ENCODE peak calls at places on chromosome 12, in five cellular contexts. One of them, this sample, is unnamed. For H3K4me1, the result is how much of the 10 kb centered on the place peaks cover.

GRCh38 chr12:104667139-104667538 is 210.4 kb downstream of the CHST11 start:
- DNase-seq in A549: no peak
- DNase-seq in heart left ventricle: no peak
- DNase-seq in mesendoderm: no peak
- DNase-seq in cardiac muscle cell: peak
- DNase-seq in this sample: no peak

GRCh38 chr12:40331886-40332285 is 107.1 kb downstream of the LRRK2 start:
- DNase-seq in cardiac muscle cell: no peak
- DNase-seq in heart left ventricle: no peak
- DNase-seq in A549: no peak
- DNase-seq in mesendoderm: no peak
- DNase-seq in this sample: no peak

GRCh38 chr12:2593045-2593444 is 201.7 kb upstream of the FKBP4 start:
- DNase-seq in cardiac muscle cell: no peak
- DNase-seq in A549: no peak
- DNase-seq in mesendoderm: no peak
- DNase-seq in heart left ventricle: no peak
- DNase-seq in this sample: no peak

GRCh38 chr12:1808798-1809480 is 11.4 kb upstream of the LRTM2 start:
- DNase-seq in heart left ventricle: no peak
- DNase-seq in cardiac muscle cell: no peak
- DNase-seq in A549: no peak
- DNase-seq in mesendoderm: no peak
- DNase-seq in this sample: no peak

GRCh38 chr12:80325167-80325959 is 118.7 kb upstream of the PTPRQ start:
- DNase-seq in heart left ventricle: no peak
- DNase-seq in cardiac muscle cell: peak
- DNase-seq in A549: no peak
- DNase-seq in mesendoderm: peak
- DNase-seq in this sample: no peak

GRCh38 chr12:106229036-106229591 is 18.7 kb downstream of the CKAP4 start:
- DNase-seq in heart left ventricle: no peak
- DNase-seq in mesendoderm: no peak
- DNase-seq in A549: no peak
- DNase-seq in cardiac muscle cell: no peak
- DNase-seq in this sample: no peak

GRCh38 chr12:82057770-82058169 is 298.6 kb upstream of the PPFIA2 start:
- DNase-seq in cardiac muscle cell: no peak
- DNase-seq in mesendoderm: peak
- DNase-seq in heart left ventricle: no peak
- DNase-seq in A549: no peak
- DNase-seq in this sample: no peak

GRCh38 chr12:67705394-67706370 is 57.1 kb downstream of the DYRK2 start:
- DNase-seq in cardiac muscle cell: peak
- DNase-seq in mesendoderm: no peak
- DNase-seq in A549: no peak
- DNase-seq in heart left ventricle: peak
- DNase-seq in this sample: peak

GRCh38 chr12:12717586-12718381 is 616 bp downstream of the CDKN1B start:
- DNase-seq in heart left ventricle: peak
- DNase-seq in A549: no peak
- DNase-seq in mesendoderm: peak
- DNase-seq in cardiac muscle cell: peak
- DNase-seq in this sample: no peak

GRCh38 chr12:51887476-51888315 is at the start of gene ANKRD33:
- DNase-seq in A549: no peak
- DNase-seq in cardiac muscle cell: peak
- DNase-seq in heart left ventricle: no peak
- DNase-seq in mesendoderm: peak
- DNase-seq in this sample: no peak

GRCh38 chr12:15788266-15789214 is 648 bp downstream of the EPS8 start:
- DNase-seq in cardiac muscle cell: peak
- DNase-seq in mesendoderm: peak
- DNase-seq in A549: peak
- DNase-seq in heart left ventricle: peak
- DNase-seq in this sample: no peak

GRCh38 chr12:92208613-92209121 is 63.0 kb upstream of the BTG1 start:
- DNase-seq in heart left ventricle: peak
- DNase-seq in A549: peak
- DNase-seq in cardiac muscle cell: peak
- DNase-seq in mesendoderm: peak
- DNase-seq in this sample: peak

GRCh38 chr12:127162902-127163301 is 1104.1 kb upstream of the TMEM132C start:
- DNase-seq in cardiac muscle cell: peak
- DNase-seq in mesendoderm: no peak
- DNase-seq in A549: no peak
- DNase-seq in heart left ventricle: no peak
- DNase-seq in this sample: peak

GRCh38 chr12:7019043-7019569 is 830 bp upstream of the LPCAT3 start:
- DNase-seq in cardiac muscle cell: no peak
- DNase-seq in heart left ventricle: no peak
- DNase-seq in A549: no peak
- DNase-seq in mesendoderm: peak
- DNase-seq in this sample: no peak

GRCh38 chr12:98821849-98822248 is 176.8 kb downstream of the APAF1 start:
- DNase-seq in heart left ventricle: no peak
- DNase-seq in mesendoderm: no peak
- DNase-seq in A549: no peak
- DNase-seq in cardiac muscle cell: no peak
- DNase-seq in this sample: no peak

GRCh38 chr12:64826234-64826633 is 1.8 kb downstream of the TBC1D30 start:
- DNase-seq in A549: no peak
- DNase-seq in heart left ventricle: peak
- DNase-seq in cardiac muscle cell: peak
- DNase-seq in mesendoderm: peak
- DNase-seq in this sample: no peak

GRCh38 chr12:64824500-64825142 is at the start of gene TBC1D30:
- DNase-seq in mesendoderm: peak
- DNase-seq in A549: no peak
- DNase-seq in cardiac muscle cell: peak
- DNase-seq in heart left ventricle: peak
- DNase-seq in this sample: no peak

GRCh38 chr12:64825143-64826011 is 930 bp downstream of the TBC1D30 start:
- DNase-seq in A549: no peak
- DNase-seq in mesendoderm: peak
- DNase-seq in heart left ventricle: no peak
- DNase-seq in cardiac muscle cell: no peak
- DNase-seq in this sample: no peak

GRCh38 chr12:64821116-64821630 is 3.3 kb upstream of the TBC1D30 start:
- DNase-seq in A549: no peak
- DNase-seq in mesendoderm: no peak
- DNase-seq in heart left ventricle: no peak
- DNase-seq in cardiac muscle cell: no peak
- DNase-seq in this sample: no peak

GRCh38 chr12:64824130-64824499 is 332 bp upstream of the TBC1D30 start:
- DNase-seq in A549: no peak
- DNase-seq in mesendoderm: no peak
- DNase-seq in heart left ventricle: no peak
- DNase-seq in cardiac muscle cell: peak
- DNase-seq in this sample: no peak
- H3K4me1 ChIP-seq in A549: under half
- H3K4me1 ChIP-seq in mesendoderm: under half
- H3K4me1 ChIP-seq in heart left ventricle: under half
- H3K4me1 ChIP-seq in cardiac muscle cell: under half
- H3K4me1 ChIP-seq in this sample: under half

GRCh38 chr12:27685274-27685673 is 11.0 kb upstream of the REP15 start:
- DNase-seq in A549: no peak
- DNase-seq in mesendoderm: no peak
- DNase-seq in cardiac muscle cell: no peak
- DNase-seq in heart left ventricle: no peak
- DNase-seq in this sample: no peak
- H3K4me1 ChIP-seq in A549: under half
- H3K4me1 ChIP-seq in mesendoderm: under half
- H3K4me1 ChIP-seq in cardiac muscle cell: under half
- H3K4me1 ChIP-seq in heart left ventricle: under half
- H3K4me1 ChIP-seq in this sample: under half

DNA sequence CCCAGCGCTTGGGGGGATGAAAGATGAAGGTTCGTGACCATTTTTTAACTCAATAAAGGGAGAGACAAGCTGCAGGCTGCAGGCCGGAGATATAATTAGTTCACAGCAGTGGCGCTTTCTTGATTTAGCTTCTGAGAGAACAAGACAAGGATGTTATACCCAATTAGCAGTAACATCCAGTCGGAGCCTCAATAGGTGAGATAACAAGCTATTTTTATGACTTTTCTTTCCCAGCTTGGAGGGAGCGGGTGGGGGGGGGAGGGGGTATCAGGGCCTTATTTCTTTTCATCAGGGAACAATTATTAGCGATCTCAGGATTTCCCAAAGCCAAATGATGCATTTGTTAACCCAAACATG is 9.1 kb downstream of the FAM222A start:
- DNase-seq in mesendoderm: no peak
- DNase-seq in heart left ventricle: no peak
- DNase-seq in A549: no peak
- DNase-seq in cardiac muscle cell: no peak
- DNase-seq in this sample: no peak
- H3K4me1 ChIP-seq in mesendoderm: under half
- H3K4me1 ChIP-seq in heart left ventricle: under half
- H3K4me1 ChIP-seq in A549: under half
- H3K4me1 ChIP-seq in cardiac muscle cell: half or more
- H3K4me1 ChIP-seq in this sample: under half

GRCh38 chr12:101826766-101827368 is 3.9 kb downstream of the GNPTAB start:
- DNase-seq in cardiac muscle cell: no peak
- DNase-seq in heart left ventricle: no peak
- DNase-seq in A549: no peak
- DNase-seq in mesendoderm: no peak
- DNase-seq in this sample: no peak
- H3K4me1 ChIP-seq in cardiac muscle cell: under half
- H3K4me1 ChIP-seq in heart left ventricle: under half
- H3K4me1 ChIP-seq in A549: under half
- H3K4me1 ChIP-seq in mesendoderm: under half
- H3K4me1 ChIP-seq in this sample: under half

GRCh38 chr12:116262741-116263140 is 14.8 kb downstream of the MED13L start:
- DNase-seq in A549: no peak
- DNase-seq in cardiac muscle cell: no peak
- DNase-seq in heart left ventricle: no peak
- DNase-seq in mesendoderm: no peak
- DNase-seq in this sample: no peak
- H3K4me1 ChIP-seq in A549: half or more
- H3K4me1 ChIP-seq in cardiac muscle cell: under half
- H3K4me1 ChIP-seq in heart left ventricle: under half
- H3K4me1 ChIP-seq in mesendoderm: under half
- H3K4me1 ChIP-seq in this sample: half or more

GRCh38 chr12:664779-665092 is 1.5 kb upstream of the NINJ2 start:
- DNase-seq in mesendoderm: no peak
- DNase-seq in A549: no peak
- DNase-seq in cardiac muscle cell: no peak
- DNase-seq in heart left ventricle: no peak
- DNase-seq in this sample: no peak

GRCh38 chr12:664075-664778 is 982 bp upstream of the NINJ2 start:
- DNase-seq in cardiac muscle cell: no peak
- DNase-seq in mesendoderm: no peak
- DNase-seq in A549: no peak
- DNase-seq in heart left ventricle: no peak
- DNase-seq in this sample: no peak

GRCh38 chr12:662541-663292 is 528 bp downstream of the NINJ2 start:
- DNase-seq in A549: no peak
- DNase-seq in mesendoderm: no peak
- DNase-seq in cardiac muscle cell: peak
- DNase-seq in heart left ventricle: no peak
- DNase-seq in this sample: no peak

GRCh38 chr12:661720-662486 is 1.3 kb downstream of the NINJ2 start:
- DNase-seq in mesendoderm: no peak
- DNase-seq in heart left ventricle: no peak
- DNase-seq in cardiac muscle cell: no peak
- DNase-seq in A549: no peak
- DNase-seq in this sample: no peak

GRCh38 chr12:663293-663871 is at the start of gene NINJ2:
- DNase-seq in mesendoderm: no peak
- DNase-seq in cardiac muscle cell: peak
- DNase-seq in A549: no peak
- DNase-seq in heart left ventricle: no peak
- DNase-seq in this sample: no peak
- H3K4me1 ChIP-seq in mesendoderm: under half
- H3K4me1 ChIP-seq in cardiac muscle cell: under half
- H3K4me1 ChIP-seq in A549: under half
- H3K4me1 ChIP-seq in heart left ventricle: under half
- H3K4me1 ChIP-seq in this sample: under half

GRCh38 chr12:122845041-122845864 is 10.0 kb downstream of the HIP1R start:
- DNase-seq in cardiac muscle cell: no peak
- DNase-seq in A549: no peak
- DNase-seq in mesendoderm: no peak
- DNase-seq in heart left ventricle: no peak
- DNase-seq in this sample: no peak

GRCh38 chr12:122845865-122846621 is 10.8 kb downstream of the HIP1R start:
- DNase-seq in mesendoderm: no peak
- DNase-seq in heart left ventricle: no peak
- DNase-seq in A549: no peak
- DNase-seq in cardiac muscle cell: no peak
- DNase-seq in this sample: no peak

GRCh38 chr12:122843472-122843871 is 8.2 kb downstream of the HIP1R start:
- DNase-seq in A549: no peak
- DNase-seq in cardiac muscle cell: no peak
- DNase-seq in mesendoderm: no peak
- DNase-seq in heart left ventricle: no peak
- DNase-seq in this sample: no peak

GRCh38 chr12:122842505-122843405 is 7.5 kb downstream of the HIP1R start:
- DNase-seq in A549: no peak
- DNase-seq in mesendoderm: no peak
- DNase-seq in cardiac muscle cell: no peak
- DNase-seq in heart left ventricle: no peak
- DNase-seq in this sample: peak

GRCh38 chr12:122844366-122844971 is 9.2 kb downstream of the HIP1R start:
- DNase-seq in mesendoderm: no peak
- DNase-seq in heart left ventricle: no peak
- DNase-seq in A549: no peak
- DNase-seq in cardiac muscle cell: no peak
- DNase-seq in this sample: no peak
- H3K4me1 ChIP-seq in mesendoderm: under half
- H3K4me1 ChIP-seq in heart left ventricle: under half
- H3K4me1 ChIP-seq in A549: under half
- H3K4me1 ChIP-seq in cardiac muscle cell: under half
- H3K4me1 ChIP-seq in this sample: under half

GRCh38 chr12:123092866-123093265 is 58.0 kb downstream of the PITPNM2 start:
- DNase-seq in cardiac muscle cell: no peak
- DNase-seq in heart left ventricle: no peak
- DNase-seq in A549: no peak
- DNase-seq in mesendoderm: no peak
- DNase-seq in this sample: no peak
- H3K4me1 ChIP-seq in cardiac muscle cell: half or more
- H3K4me1 ChIP-seq in heart left ventricle: half or more
- H3K4me1 ChIP-seq in A549: half or more
- H3K4me1 ChIP-seq in mesendoderm: under half
- H3K4me1 ChIP-seq in this sample: under half

GRCh38 chr12:46217686-46218508 is 50.9 kb downstream of the SLC38A1 start:
- DNase-seq in heart left ventricle: no peak
- DNase-seq in A549: no peak
- DNase-seq in cardiac muscle cell: no peak
- DNase-seq in mesendoderm: no peak
- DNase-seq in this sample: no peak

GRCh38 chr12:46219147-46219891 is 49.5 kb downstream of the SLC38A1 start:
- DNase-seq in cardiac muscle cell: no peak
- DNase-seq in A549: no peak
- DNase-seq in mesendoderm: no peak
- DNase-seq in heart left ventricle: no peak
- DNase-seq in this sample: no peak

GRCh38 chr12:46221255-46222128 is 47.4 kb downstream of the SLC38A1 start:
- DNase-seq in mesendoderm: peak
- DNase-seq in cardiac muscle cell: peak
- DNase-seq in heart left ventricle: no peak
- DNase-seq in A549: no peak
- DNase-seq in this sample: peak

GRCh38 chr12:46218509-46219095 is 50.2 kb downstream of the SLC38A1 start:
- DNase-seq in mesendoderm: no peak
- DNase-seq in A549: no peak
- DNase-seq in heart left ventricle: no peak
- DNase-seq in cardiac muscle cell: no peak
- DNase-seq in this sample: no peak

GRCh38 chr12:46219892-46220655 is 48.8 kb downstream of the SLC38A1 start:
- DNase-seq in mesendoderm: peak
- DNase-seq in cardiac muscle cell: peak
- DNase-seq in heart left ventricle: no peak
- DNase-seq in A549: no peak
- DNase-seq in this sample: peak
- H3K4me1 ChIP-seq in mesendoderm: under half
- H3K4me1 ChIP-seq in cardiac muscle cell: under half
- H3K4me1 ChIP-seq in heart left ventricle: under half
- H3K4me1 ChIP-seq in A549: under half
- H3K4me1 ChIP-seq in this sample: under half

This sample was measured in SJSA1.